ENCODE peak calls at places on chromosomes 13 and 19, in nine cellular contexts. H, R, X, E, U, B, O, A and G are unnamed samples.
A peak's percentile ranks its signal among the peaks of the same experiment; 100 is the strongest.

GRCh38 chr13:114107686-114108081 is 24.7 kb downstream of the RASA3 start:
- DNase-seq in H (peak; percentile 8), R (no peak), X (peak; percentile 36), E (peak; percentile 39), U (peak; percentile 9), B (peak; percentile 91), O (no peak), A (no peak), G (no peak)

GRCh38 chr19:54125713-54126112 is 10.2 kb downstream of the PRPF31 start:
- DNase-seq in H (no peak), R (no peak), X (no peak), E (no peak), U (no peak), B (no peak), O (no peak), A (no peak), G (no peak)

GRCh38 chr19:855566-856120 is 3.5 kb downstream of the ELANE start:
- DNase-seq in H (no peak), R (no peak), X (no peak), E (no peak), U (no peak), B (no peak), O (no peak), A (no peak), G (no peak)

GRCh38 chr19:18057557-18057956 is 29.2 kb downstream of the IL12RB1 start:
- DNase-seq in H (no peak), R (peak; percentile 59), X (no peak), E (no peak), U (no peak), B (no peak), O (peak; percentile 60), A (no peak), G (no peak)

GRCh38 chr19:40687525-40688016 is 2.9 kb downstream of the NUMBL start:
- DNase-seq in H (peak; percentile 82), R (peak; percentile 76), X (no peak), E (no peak), U (peak; percentile 76), B (peak; percentile 86), O (peak; percentile 86), A (no peak), G (no peak)

GRCh38 chr13:48334534-48335127 is 31.1 kb downstream of the RB1 start:
- DNase-seq in H (no peak), R (no peak), X (no peak), E (no peak), U (no peak), B (peak; percentile 45), O (no peak), A (peak; percentile 1), G (no peak)

GRCh38 chr19:29675120-29675649 is 9.9 kb downstream of the PLEKHF1 start:
- DNase-seq in H (no peak), R (no peak), X (peak; percentile 19), E (no peak), U (no peak), B (no peak), O (no peak), A (no peak), G (no peak)

GRCh38 chr19:54418030-54418929 is 3.0 kb downstream of the TTYH1 start:
- DNase-seq in H (no peak), R (no peak), X (no peak), E (peak; percentile 68), U (no peak), B (peak; percentile 19), O (peak; percentile 62), A (no peak), G (no peak)

GRCh38 chr19:4375620-4376228 is 24.6 kb downstream of the SH3GL1 start:
- DNase-seq in H (peak; percentile 38), R (no peak), X (no peak), E (peak; percentile 79), U (no peak), B (peak; percentile 81), O (no peak), A (no peak), G (no peak)

GRCh38 chr13:40404407-40404806 is 262.0 kb downstream of the FOXO1 start:
- DNase-seq in H (no peak), R (no peak), X (no peak), E (no peak), U (no peak), B (no peak), O (no peak), A (no peak), G (no peak)

GRCh38 chr19:6765738-6766356 is 1.4 kb downstream of the SH2D3A start:
- DNase-seq in H (peak; percentile 95), R (peak; percentile 94), X (peak; percentile 95), E (peak; percentile 97), U (no peak), B (no peak), O (no peak), A (no peak), G (peak; percentile 26)

GRCh38 chr19:37506387-37507166 is at the start of gene ZNF793:
- DNase-seq in H (peak; percentile 81), R (peak; percentile 80), X (peak; percentile 84), E (peak; percentile 94), U (peak; percentile 86), B (peak; percentile 54), O (peak; percentile 91), A (peak; percentile 82), G (peak; percentile 69)

GRCh38 chr13:98976338-98976737 is 1.5 kb downstream of the DOCK9 start:
- DNase-seq in H (no peak), R (no peak), X (no peak), E (no peak), U (no peak), B (peak; percentile 53), O (no peak), A (no peak), G (no peak)

GRCh38 chr19:32349724-32350475 is 4.5 kb downstream of the ZNF507 start:
- DNase-seq in H (no peak), R (no peak), X (no peak), E (no peak), U (no peak), B (peak; percentile 47), O (no peak), A (no peak), G (no peak)

GRCh38 chr19:3692141-3693029 is 7.9 kb downstream of the PIP5K1C start:
- DNase-seq in H (no peak), R (no peak), X (no peak), E (peak; percentile 83), U (no peak), B (no peak), O (no peak), A (no peak), G (peak; percentile 32)

GRCh38 chr13:73300718-73301425 is 242.1 kb downstream of the KLF5 start:
- DNase-seq in H (no peak), R (no peak), X (no peak), E (no peak), U (no peak), B (no peak), O (no peak), A (no peak), G (no peak)

DNA sequence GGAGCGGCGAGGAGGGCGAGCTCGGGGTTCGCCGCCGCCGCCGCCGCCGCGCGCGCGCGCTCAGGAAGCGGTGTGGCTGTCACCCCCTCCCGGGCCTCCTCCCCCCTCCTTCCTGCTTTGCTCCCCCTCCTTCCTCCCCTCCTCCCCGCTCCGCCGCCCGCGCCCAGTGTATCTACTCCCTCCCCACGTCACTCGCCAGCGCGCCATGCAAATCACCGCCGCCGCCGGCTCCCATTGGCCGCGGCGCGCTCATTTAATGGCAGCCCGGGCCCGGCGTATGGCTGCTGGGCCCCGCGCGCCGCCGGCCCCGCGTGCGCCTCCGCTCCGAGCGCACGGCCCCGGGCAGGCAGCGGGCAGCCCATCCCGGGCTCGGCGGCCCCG is 335 bp upstream of the SOX1 start:
- DNase-seq in H (peak; percentile 45), R (peak; percentile 60), X (no peak), E (peak; percentile 90), U (peak; percentile 28), B (no peak), O (peak; percentile 84), A (no peak), G (peak; percentile 64)
- H3K9me3 ChIP-seq in H (no peaks in the 10 kb centered on the region), R (no peaks in the 10 kb centered on the region), X (no peaks in the 10 kb centered on the region), E (no peaks in the 10 kb centered on the region), U (no peaks in the 10 kb centered on the region), B (peaks cover 5% of the 10 kb centered on the region), O (no peaks in the 10 kb centered on the region), A (no peaks in the 10 kb centered on the region), G (peaks cover 11% of the 10 kb centered on the region)

GRCh38 chr19:21130097-21130775 is 11.6 kb upstream of the ZNF431 start:
- DNase-seq in H (no peak), R (no peak), X (no peak), E (no peak), U (no peak), B (no peak), O (no peak), A (no peak), G (no peak)

GRCh38 chr19:21126078-21126477 is 15.8 kb upstream of the ZNF431 start:
- DNase-seq in H (no peak), R (no peak), X (no peak), E (no peak), U (no peak), B (no peak), O (no peak), A (no peak), G (no peak)

GRCh38 chr19:21127001-21127400 is 14.8 kb upstream of the ZNF431 start:
- DNase-seq in H (no peak), R (no peak), X (no peak), E (no peak), U (no peak), B (no peak), O (no peak), A (no peak), G (no peak)

GRCh38 chr19:21127898-21128297 is 13.9 kb upstream of the ZNF431 start:
- DNase-seq in H (no peak), R (no peak), X (no peak), E (no peak), U (no peak), B (no peak), O (no peak), A (no peak), G (no peak)

GRCh38 chr19:21128901-21129698 is 12.7 kb upstream of the ZNF431 start:
- DNase-seq in H (no peak), R (no peak), X (no peak), E (no peak), U (no peak), B (no peak), O (peak; percentile 34), A (no peak), G (no peak)
- H3K27ac ChIP-seq in H (no peak overlapping the region), R (no peak overlapping the region), X (no peak overlapping the region), E (no peak overlapping the region), U (no peak overlapping the region), B (no peak overlapping the region), O (peak overlapping the region; percentile 3), A (no peak overlapping the region), G (no peak overlapping the region)

GRCh38 chr19:12834418-12834943 is at the start of gene RTBDN:
- DNase-seq in H (no peak), R (no peak), X (no peak), E (peak; percentile 76), U (no peak), B (no peak), O (no peak), A (no peak), G (no peak)
- TF ChIP-seq CTCF in H (no peak), R (no peak), X (no peak), E (no peak), U (no peak), B (no peak), O (no peak), A (no peak), G (no peak)

DNA sequence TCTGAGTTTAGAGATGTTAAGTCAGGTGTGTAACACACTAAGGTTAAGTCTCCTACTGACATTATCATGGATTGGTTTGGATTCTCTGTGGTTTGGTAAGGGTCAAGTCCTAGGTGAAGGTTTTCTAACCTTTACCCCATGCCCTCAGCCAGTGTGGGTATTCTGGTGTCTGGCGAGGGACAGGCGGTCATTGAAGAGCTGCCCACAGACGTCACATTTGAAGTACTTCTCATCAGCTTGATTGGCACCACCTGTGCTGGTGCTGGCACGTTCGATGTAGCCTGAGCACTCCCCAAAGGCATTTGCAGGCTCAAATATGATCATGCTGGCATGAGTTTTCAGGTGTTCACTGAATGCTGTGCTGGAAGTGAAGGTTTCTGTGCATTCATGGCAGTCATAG is 27.0 kb downstream of the PEG3 start:
- DNase-seq in H (no peak), R (no peak), X (no peak), E (no peak), U (no peak), B (no peak), O (no peak), A (no peak), G (no peak)
- H3K9me3 ChIP-seq in H (peaks cover 3% of the 10 kb centered on the region), R (no peaks in the 10 kb centered on the region), X (no peaks in the 10 kb centered on the region), E (peaks cover 78% of the 10 kb centered on the region), U (no peaks in the 10 kb centered on the region), B (peaks cover 45% of the 10 kb centered on the region), O (no peaks in the 10 kb centered on the region), A (no peaks in the 10 kb centered on the region), G (peaks cover 9% of the 10 kb centered on the region)